ENCODE peak calls at places on chromosomes 16 and 17, in five cellular contexts. One of them, this sample, is unnamed.

GRCh38 chr16:87956771-87957279 is 5.6 kb downstream of the BANP start:
- DNase-seq in mucosa of descending colon: no peak
- DNase-seq in HepG2: peak
- DNase-seq in prostate gland: no peak
- DNase-seq in lung: no peak
- DNase-seq in this sample: no peak

GRCh38 chr17:16872836-16873653 is 98.9 kb downstream of the TNFRSF13B start:
- DNase-seq in lung: peak
- DNase-seq in HepG2: no peak
- DNase-seq in prostate gland: no peak
- DNase-seq in mucosa of descending colon: peak
- DNase-seq in this sample: no peak

GRCh38 chr16:89921699-89922476 is 1.3 kb upstream of the TUBB3 start:
- DNase-seq in prostate gland: no peak
- DNase-seq in lung: peak
- DNase-seq in HepG2: peak
- DNase-seq in mucosa of descending colon: peak
- DNase-seq in this sample: no peak

GRCh38 chr17:58344047-58344790 is 7.8 kb downstream of the SUPT4H1 start:
- DNase-seq in prostate gland: no peak
- DNase-seq in HepG2: no peak
- DNase-seq in mucosa of descending colon: peak
- DNase-seq in lung: no peak
- DNase-seq in this sample: no peak

GRCh38 chr16:12254566-12254965 is 278.0 kb downstream of the SNX29 start:
- DNase-seq in prostate gland: no peak
- DNase-seq in HepG2: no peak
- DNase-seq in mucosa of descending colon: no peak
- DNase-seq in lung: no peak
- DNase-seq in this sample: no peak

GRCh38 chr17:78940708-78941107 is 15.5 kb upstream of the TIMP2 start:
- DNase-seq in prostate gland: no peak
- DNase-seq in mucosa of descending colon: no peak
- DNase-seq in HepG2: peak
- DNase-seq in lung: no peak
- DNase-seq in this sample: no peak

GRCh38 chr16:49631521-49632041 is 224.3 kb downstream of the ZNF423 start:
- DNase-seq in lung: no peak
- DNase-seq in mucosa of descending colon: no peak
- DNase-seq in HepG2: no peak
- DNase-seq in prostate gland: no peak
- DNase-seq in this sample: no peak

GRCh38 chr16:68839831-68840230 is 3.5 kb upstream of the TANGO6 start:
- DNase-seq in HepG2: no peak
- DNase-seq in lung: no peak
- DNase-seq in mucosa of descending colon: no peak
- DNase-seq in prostate gland: peak
- DNase-seq in this sample: peak

GRCh38 chr16:78593352-78593751 is 493.9 kb downstream of the WWOX start:
- DNase-seq in prostate gland: no peak
- DNase-seq in HepG2: peak
- DNase-seq in mucosa of descending colon: no peak
- DNase-seq in lung: no peak
- DNase-seq in this sample: no peak

GRCh38 chr17:27442702-27443101 is 13.5 kb upstream of the KSR1 start:
- DNase-seq in lung: no peak
- DNase-seq in mucosa of descending colon: no peak
- DNase-seq in prostate gland: no peak
- DNase-seq in HepG2: no peak
- DNase-seq in this sample: no peak

GRCh38 chr17:60315650-60316049 is 76.3 kb downstream of the USP32 start:
- DNase-seq in prostate gland: no peak
- DNase-seq in lung: no peak
- DNase-seq in mucosa of descending colon: no peak
- DNase-seq in HepG2: peak
- DNase-seq in this sample: no peak

GRCh38 chr17:29620271-29620670 is 2.4 kb downstream of the CORO6 start:
- DNase-seq in lung: no peak
- DNase-seq in mucosa of descending colon: no peak
- DNase-seq in prostate gland: no peak
- DNase-seq in HepG2: no peak
- DNase-seq in this sample: no peak

GRCh38 chr17:40518401-40519088 is 17.1 kb upstream of the TNS4 start:
- DNase-seq in lung: no peak
- DNase-seq in mucosa of descending colon: no peak
- DNase-seq in prostate gland: no peak
- DNase-seq in HepG2: no peak
- DNase-seq in this sample: no peak

GRCh38 chr16:12062343-12063003 is 85.9 kb downstream of the SNX29 start:
- DNase-seq in lung: peak
- DNase-seq in prostate gland: no peak
- DNase-seq in mucosa of descending colon: peak
- DNase-seq in HepG2: no peak
- DNase-seq in this sample: no peak

GRCh38 chr17:45246861-45247428 is 14.9 kb downstream of the SPATA32 start:
- DNase-seq in lung: no peak
- DNase-seq in mucosa of descending colon: no peak
- DNase-seq in HepG2: no peak
- DNase-seq in prostate gland: no peak
- DNase-seq in this sample: no peak

GRCh38 chr16:642189-643049 is 791 bp downstream of the MCRIP2 start:
- DNase-seq in HepG2: peak
- DNase-seq in lung: peak
- DNase-seq in mucosa of descending colon: peak
- DNase-seq in prostate gland: peak
- DNase-seq in this sample: no peak

GRCh38 chr17:45136846-45137560 is 1.5 kb downstream of the ACBD4 start:
- DNase-seq in lung: no peak
- DNase-seq in prostate gland: no peak
- DNase-seq in HepG2: no peak
- DNase-seq in mucosa of descending colon: no peak
- DNase-seq in this sample: no peak

GRCh38 chr16:80719573-80719972 is 84.8 kb downstream of the CDYL2 start:
- DNase-seq in prostate gland: no peak
- DNase-seq in HepG2: no peak
- DNase-seq in lung: no peak
- DNase-seq in mucosa of descending colon: no peak
- DNase-seq in this sample: no peak

GRCh38 chr16:82345318-82345717 is 175.3 kb upstream of the MPHOSPH6 start:
- DNase-seq in prostate gland: no peak
- DNase-seq in lung: no peak
- DNase-seq in mucosa of descending colon: no peak
- DNase-seq in HepG2: no peak
- DNase-seq in this sample: no peak

GRCh38 chr16:11053916-11054460 is 109.6 kb downstream of the CLEC16A start:
- DNase-seq in prostate gland: no peak
- DNase-seq in mucosa of descending colon: no peak
- DNase-seq in HepG2: no peak
- DNase-seq in lung: no peak
- DNase-seq in this sample: no peak

GRCh38 chr16:25135239-25135878 is 23.8 kb downstream of the LCMT1 start:
- DNase-seq in mucosa of descending colon: no peak
- DNase-seq in HepG2: peak
- DNase-seq in lung: no peak
- DNase-seq in prostate gland: no peak
- DNase-seq in this sample: peak

GRCh38 chr17:71396711-71397110 is 724.1 kb upstream of the SOX9 start:
- DNase-seq in mucosa of descending colon: no peak
- DNase-seq in prostate gland: no peak
- DNase-seq in HepG2: no peak
- DNase-seq in lung: no peak
- DNase-seq in this sample: no peak

GRCh38 chr17:66426397-66427033 is 124.1 kb downstream of the PRKCA start:
- DNase-seq in mucosa of descending colon: no peak
- DNase-seq in prostate gland: no peak
- DNase-seq in lung: no peak
- DNase-seq in HepG2: peak
- DNase-seq in this sample: no peak

GRCh38 chr17:9247401-9247938 is 226.2 kb downstream of the NTN1 start:
- DNase-seq in lung: no peak
- DNase-seq in mucosa of descending colon: peak
- DNase-seq in prostate gland: no peak
- DNase-seq in HepG2: no peak
- DNase-seq in this sample: no peak

GRCh38 chr17:75476752-75477492 is 20.5 kb downstream of the TMEM94 start:
- DNase-seq in lung: no peak
- DNase-seq in mucosa of descending colon: peak
- DNase-seq in prostate gland: no peak
- DNase-seq in HepG2: no peak
- DNase-seq in this sample: no peak

GRCh38 chr16:5366126-5366525 is 268.5 kb upstream of the EEF2KMT start:
- DNase-seq in lung: no peak
- DNase-seq in prostate gland: no peak
- DNase-seq in HepG2: no peak
- DNase-seq in mucosa of descending colon: no peak
- DNase-seq in this sample: no peak

GRCh38 chr16:64481497-64481896 is 640.4 kb downstream of the CDH11 start:
- DNase-seq in HepG2: no peak
- DNase-seq in prostate gland: no peak
- DNase-seq in lung: no peak
- DNase-seq in mucosa of descending colon: no peak
- DNase-seq in this sample: no peak
- TF ChIP-seq CTCF in HepG2: no peak
- TF ChIP-seq CTCF in prostate gland: no peak
- TF ChIP-seq CTCF in lung: no peak
- TF ChIP-seq CTCF in mucosa of descending colon: no peak
- TF ChIP-seq CTCF in this sample: no peak

GRCh38 chr16:85329059-85329812 is 217.0 kb upstream of the CIBAR2 start:
- DNase-seq in lung: no peak
- DNase-seq in prostate gland: no peak
- DNase-seq in mucosa of descending colon: peak
- DNase-seq in HepG2: no peak
- DNase-seq in this sample: no peak

GRCh38 chr16:85329999-85330693 is 217.9 kb upstream of the CIBAR2 start:
- DNase-seq in HepG2: no peak
- DNase-seq in lung: no peak
- DNase-seq in prostate gland: no peak
- DNase-seq in mucosa of descending colon: no peak
- DNase-seq in this sample: no peak

GRCh38 chr16:85327731-85328664 is 215.7 kb upstream of the CIBAR2 start:
- DNase-seq in HepG2: no peak
- DNase-seq in lung: no peak
- DNase-seq in prostate gland: no peak
- DNase-seq in mucosa of descending colon: no peak
- DNase-seq in this sample: no peak

GRCh38 chr16:85326794-85327181 is 214.5 kb upstream of the CIBAR2 start:
- DNase-seq in prostate gland: no peak
- DNase-seq in mucosa of descending colon: no peak
- DNase-seq in HepG2: no peak
- DNase-seq in lung: no peak
- DNase-seq in this sample: no peak

GRCh38 chr16:85328665-85329058 is 216.4 kb upstream of the CIBAR2 start:
- DNase-seq in HepG2: no peak
- DNase-seq in prostate gland: no peak
- DNase-seq in lung: no peak
- DNase-seq in mucosa of descending colon: no peak
- DNase-seq in this sample: no peak
- H3K4me3 ChIP-seq in HepG2: peak
- H3K4me3 ChIP-seq in prostate gland: no peak
- H3K4me3 ChIP-seq in lung: no peak
- H3K4me3 ChIP-seq in mucosa of descending colon: no peak
- H3K4me3 ChIP-seq in this sample: no peak

GRCh38 chr16:85729907-85730465 is 20.9 kb downstream of the C16orf74 start:
- DNase-seq in lung: no peak
- DNase-seq in prostate gland: no peak
- DNase-seq in HepG2: no peak
- DNase-seq in mucosa of descending colon: no peak
- DNase-seq in this sample: no peak

GRCh38 chr16:85729452-85729851 is 21.4 kb downstream of the C16orf74 start:
- DNase-seq in HepG2: no peak
- DNase-seq in mucosa of descending colon: no peak
- DNase-seq in lung: no peak
- DNase-seq in prostate gland: no peak
- DNase-seq in this sample: no peak

GRCh38 chr16:85731179-85731578 is 19.7 kb downstream of the C16orf74 start:
- DNase-seq in prostate gland: no peak
- DNase-seq in mucosa of descending colon: no peak
- DNase-seq in lung: no peak
- DNase-seq in HepG2: no peak
- DNase-seq in this sample: no peak

GRCh38 chr16:85724936-85725335 is 26.0 kb downstream of the C16orf74 start:
- DNase-seq in prostate gland: no peak
- DNase-seq in lung: no peak
- DNase-seq in mucosa of descending colon: no peak
- DNase-seq in HepG2: no peak
- DNase-seq in this sample: no peak

GRCh38 chr16:85728879-85729278 is 22.0 kb downstream of the C16orf74 start:
- DNase-seq in prostate gland: no peak
- DNase-seq in lung: no peak
- DNase-seq in mucosa of descending colon: no peak
- DNase-seq in HepG2: no peak
- DNase-seq in this sample: no peak
- TF ChIP-seq CTCF in prostate gland: no peak
- TF ChIP-seq CTCF in lung: no peak
- TF ChIP-seq CTCF in mucosa of descending colon: no peak
- TF ChIP-seq CTCF in HepG2: peak
- TF ChIP-seq CTCF in this sample: no peak

DNA sequence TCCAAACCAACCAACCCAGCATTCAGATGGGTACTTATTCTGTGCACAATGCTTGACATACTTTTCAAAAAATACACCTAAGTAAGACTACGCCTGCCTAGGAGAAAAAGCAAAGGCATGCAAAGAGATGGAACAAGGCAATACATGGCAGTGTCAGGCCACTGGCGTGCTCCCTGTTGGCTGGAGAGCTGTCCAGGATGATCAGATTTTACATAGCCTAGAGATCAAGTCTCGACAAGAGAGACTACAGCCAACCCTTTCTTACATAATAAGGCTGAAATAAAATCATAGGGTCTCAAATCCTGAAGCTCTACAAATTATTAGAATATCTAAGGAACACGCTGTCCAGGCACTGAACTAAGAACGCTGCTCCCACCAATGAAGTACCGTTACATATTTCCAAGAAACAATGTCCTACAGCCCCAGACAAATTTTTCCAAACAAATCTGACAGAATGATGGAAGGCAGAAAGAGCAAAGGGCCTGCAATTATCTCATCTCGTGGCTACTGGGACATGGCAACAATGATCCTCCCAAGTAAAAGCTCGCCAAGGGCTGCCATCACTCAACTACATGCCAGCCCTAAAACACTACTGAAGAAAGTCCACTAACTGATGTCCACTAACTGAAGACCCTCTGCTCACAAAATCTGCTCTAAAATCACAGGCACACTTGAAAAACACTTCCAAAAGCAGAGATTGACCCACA is 5.1 kb downstream of the RPS15A start:
- DNase-seq in mucosa of descending colon: no peak
- DNase-seq in prostate gland: no peak
- DNase-seq in lung: no peak
- DNase-seq in HepG2: no peak
- DNase-seq in this sample: no peak
- H3K4me3 ChIP-seq in mucosa of descending colon: no peak
- H3K4me3 ChIP-seq in prostate gland: no peak
- H3K4me3 ChIP-seq in lung: no peak
- H3K4me3 ChIP-seq in HepG2: no peak
- H3K4me3 ChIP-seq in this sample: no peak

DNA sequence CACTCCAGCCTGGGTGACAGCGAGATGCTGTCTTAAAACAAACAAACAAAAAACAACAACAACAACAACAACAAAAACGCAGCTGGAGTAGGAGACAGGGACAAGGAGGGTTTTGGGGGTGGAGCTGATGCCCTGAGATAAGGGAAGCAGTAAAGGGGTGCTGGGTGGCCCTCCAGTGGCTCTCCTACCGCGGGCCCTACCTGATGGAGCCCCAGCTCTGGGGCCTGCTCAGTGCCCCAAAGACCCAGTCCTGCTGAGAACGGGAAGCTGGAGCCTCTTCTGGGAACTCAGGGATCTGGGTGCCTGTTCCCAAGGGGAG is 21.3 kb upstream of the NAGS start:
- DNase-seq in mucosa of descending colon: no peak
- DNase-seq in prostate gland: no peak
- DNase-seq in lung: no peak
- DNase-seq in HepG2: no peak
- DNase-seq in this sample: no peak
- TF ChIP-seq CTCF in mucosa of descending colon: no peak
- TF ChIP-seq CTCF in prostate gland: no peak
- TF ChIP-seq CTCF in lung: no peak
- TF ChIP-seq CTCF in HepG2: no peak
- TF ChIP-seq CTCF in this sample: no peak